ENCODE peak calls at places on chromosomes 2 and 18, in eight cellular contexts. R is astrocyte of the spinal cord, B is T-cell, Y is HT1080, N is RCC 7860, X is cardiac muscle cell, W is GF-D8, L is aorta. J is an unnamed sample.

GRCh38 chr2:101501443-101501842 is 26.5 kb upstream of the RFX8 start:
- DNase-seq in Y (peak), R (peak), X (peak), W (no peak), L (no peak), B (no peak), N (no peak), J (no peak)

GRCh38 chr18:22277758-22278157 is 108.4 kb downstream of the GATA6 start:
- DNase-seq in W (no peak), Y (no peak), B (no peak), N (no peak), R (no peak), X (no peak), L (no peak), J (peak)

GRCh38 chr2:95262896-95263542 is 11.2 kb upstream of the PROM2 start:
- DNase-seq in B (no peak), N (no peak), Y (no peak), R (no peak), L (no peak), W (no peak), X (no peak), J (no peak)

GRCh38 chr2:96664366-96664765 is 21.8 kb downstream of the FER1L5 start:
- DNase-seq in W (no peak), Y (no peak), X (no peak), L (no peak), R (no peak), B (no peak), N (no peak), J (no peak)

GRCh38 chr2:108323619-108324018 is 34.9 kb downstream of the SULT1C2 start:
- DNase-seq in L (no peak), B (no peak), N (peak), X (no peak), Y (peak), W (no peak), R (peak), J (no peak)

GRCh38 chr18:57008001-57008686 is 138.7 kb upstream of the BOD1L2 start:
- DNase-seq in Y (no peak), W (no peak), L (no peak), X (no peak), B (no peak), R (no peak), N (no peak), J (no peak)

GRCh38 chr18:11729556-11729955 is 40.5 kb downstream of the GNAL start:
- DNase-seq in L (no peak), B (no peak), W (no peak), Y (no peak), R (no peak), N (no peak), X (no peak), J (no peak)

GRCh38 chr2:230405824-230406223 is 10.2 kb upstream of the SP100 start:
- DNase-seq in N (no peak), W (no peak), R (no peak), Y (no peak), L (no peak), B (no peak), X (no peak), J (no peak)

J was measured in left ventricle myocardium inferior.